ENCODE peak calls at places on chromosome 13, in six cellular contexts. K, V, H, M, R and N are unnamed samples.

GRCh38 chr13:80962855-80963254 is 621.9 kb upstream of the SPRY2 start:
- DNase-seq in K (peak; percentile 1), V (no peak), H (no peak), M (no peak), R (no peak), N (no peak)

GRCh38 chr13:61204025-61204424 is 211.6 kb downstream of the PCDH20 start:
- DNase-seq in K (no peak), V (no peak), H (no peak), M (no peak), R (no peak), N (no peak)

GRCh38 chr13:32986552-32986951 is 29.7 kb upstream of the KL start:
- DNase-seq in K (no peak), V (no peak), H (no peak), M (no peak), R (no peak), N (no peak)

GRCh38 chr13:33228645-33229445 is 56.7 kb downstream of the STARD13 start:
- DNase-seq in K (peak; percentile 57), V (no peak), H (no peak), M (no peak), R (no peak), N (peak; percentile 21)

GRCh38 chr13:106133025-106133424 is 402.4 kb downstream of the EFNB2 start:
- DNase-seq in K (peak; percentile 75), V (no peak), H (no peak), M (no peak), R (no peak), N (no peak)

GRCh38 chr13:99982021-99982740 is 597 bp downstream of the ZIC2 start:
- DNase-seq in K (no peak), V (peak; percentile 80), H (no peak), M (no peak), R (no peak), N (no peak)

GRCh38 chr13:27641711-27642502 is 20.2 kb downstream of the POLR1D start:
- DNase-seq in K (no peak), V (no peak), H (no peak), M (no peak), R (no peak), N (no peak)

GRCh38 chr13:77065456-77066147 is 38.6 kb upstream of the FBXL3 start:
- DNase-seq in K (no peak), V (no peak), H (no peak), M (no peak), R (no peak), N (no peak)

GRCh38 chr13:50513528-50513863 is 330.0 kb downstream of the DLEU7 start:
- DNase-seq in K (no peak), V (no peak), H (no peak), M (no peak), R (no peak), N (no peak)

GRCh38 chr13:43878897-43879322 is 630 bp downstream of the CCDC122 start:
- DNase-seq in K (peak; percentile 75), V (peak; percentile 95), H (peak; percentile 85), M (peak; percentile 15), R (peak; percentile 40), N (peak; percentile 13)

GRCh38 chr13:41699759-41700158 is 242.4 kb downstream of the RGCC start:
- DNase-seq in K (no peak), V (no peak), H (no peak), M (no peak), R (no peak), N (no peak)

GRCh38 chr13:110340812-110341444 is 33.8 kb downstream of the COL4A2 start:
- DNase-seq in K (peak; percentile 75), V (peak; percentile 82), H (peak; percentile 88), M (peak; percentile 45), R (no peak), N (no peak)

GRCh38 chr13:42355841-42356575 is 84.1 kb downstream of the AKAP11 start:
- DNase-seq in K (no peak), V (no peak), H (no peak), M (no peak), R (no peak), N (no peak)

GRCh38 chr13:79056706-79057105 is 349.3 kb downstream of the RBM26 start:
- DNase-seq in K (no peak), V (no peak), H (no peak), M (no peak), R (no peak), N (no peak)

GRCh38 chr13:45598597-45598996 is 16.9 kb downstream of the ERICH6B start:
- DNase-seq in K (no peak), V (no peak), H (no peak), M (no peak), R (no peak), N (no peak)

GRCh38 chr13:26679411-26679810 is 81.2 kb downstream of the GPR12 start:
- DNase-seq in K (peak; percentile 60), V (no peak), H (no peak), M (no peak), R (no peak), N (no peak)

GRCh38 chr13:106295971-106296370 is 239.5 kb downstream of the EFNB2 start:
- DNase-seq in K (peak; percentile 16), V (no peak), H (no peak), M (no peak), R (no peak), N (no peak)

GRCh38 chr13:109998808-109999528 is 212.6 kb upstream of the IRS2 start:
- DNase-seq in K (peak; percentile 97), V (no peak), H (no peak), M (no peak), R (no peak), N (no peak)

GRCh38 chr13:51339952-51340732 is 651 bp downstream of the SERPINE3 start:
- DNase-seq in K (peak; percentile 28), V (no peak), H (no peak), M (no peak), R (no peak), N (no peak)

GRCh38 chr13:31835932-31836331 is 96.6 kb downstream of the RXFP2 start:
- DNase-seq in K (peak; percentile 76), V (no peak), H (no peak), M (no peak), R (no peak), N (no peak)

GRCh38 chr13:47845981-47846380 is 155.1 kb downstream of the SUCLA2 start:
- DNase-seq in K (no peak), V (no peak), H (no peak), M (no peak), R (no peak), N (no peak)

GRCh38 chr13:101612736-101613135 is 160.3 kb downstream of the ITGBL1 start:
- DNase-seq in K (no peak), V (no peak), H (peak; percentile 27), M (no peak), R (no peak), N (no peak)

GRCh38 chr13:49042476-49042875 is 66.8 kb downstream of the FNDC3A start:
- DNase-seq in K (peak; percentile 83), V (no peak), H (no peak), M (no peak), R (no peak), N (no peak)

GRCh38 chr13:39760521-39760920 is 105.1 kb downstream of the COG6 start:
- DNase-seq in K (no peak), V (no peak), H (no peak), M (no peak), R (no peak), N (no peak)

GRCh38 chr13:114282143-114282685 is 813 bp downstream of the UPF3A start:
- DNase-seq in K (no peak), V (peak; percentile 90), H (peak; percentile 40), M (no peak), R (no peak), N (peak; percentile 40)

GRCh38 chr13:101695870-101696516 is 243.5 kb downstream of the ITGBL1 start:
- DNase-seq in K (no peak), V (no peak), H (peak; percentile 47), M (no peak), R (no peak), N (no peak)

GRCh38 chr13:96967248-96967745 is 27.0 kb downstream of the OXGR1 start:
- DNase-seq in K (no peak), V (no peak), H (no peak), M (no peak), R (no peak), N (no peak)

GRCh38 chr13:91564422-91564821 is 166.0 kb downstream of the GPC5 start:
- DNase-seq in K (no peak), V (no peak), H (no peak), M (no peak), R (no peak), N (no peak)

GRCh38 chr13:84686973-84687372 is 804.7 kb upstream of the SLITRK1 start:
- DNase-seq in K (no peak), V (no peak), H (no peak), M (no peak), R (no peak), N (no peak)